ENCODE peak calls at places on chromosome 10, in six cellular contexts. O is substantia nigra; F is stimulated activated CD4-positive, alpha-beta T cell treated with anti-CD3 and anti-CD28 coated beads, Interleukin-2, amount 100 ng/mL, for 48 hours; H is tibial artery; J is KBM-7; Z is SW480. K is an unnamed sample.

GRCh38 chr10:59895629-59896116 is 10.7 kb downstream of the CCDC6 start:
- DNase-seq in F (no peak), J (no peak), H (no peak), O (no peak), Z (no peak), K (no peak)

GRCh38 chr10:51389415-51390342 is 309.7 kb downstream of the CSTF2T start:
- DNase-seq in J (peak; percentile 28), H (no peak), O (peak; percentile 10), F (peak; percentile 23), Z (peak; percentile 9), K (no peak)

GRCh38 chr10:22821501-22821900 is 106.4 kb upstream of the ARMC3 start:
- DNase-seq in J (no peak), H (no peak), O (no peak), F (no peak), Z (no peak), K (no peak)

GRCh38 chr10:122845783-122846332 is at the start of gene CUZD1:
- DNase-seq in J (no peak), O (no peak), H (no peak), F (no peak), Z (no peak), K (no peak)

GRCh38 chr10:118523775-118524174 is 71.7 kb downstream of the PRLHR start:
- DNase-seq in F (no peak), H (no peak), Z (no peak), J (no peak), O (no peak), K (no peak)

GRCh38 chr10:124233546-124234138 is 140.2 kb upstream of the CHST15 start:
- DNase-seq in F (no peak), H (no peak), Z (no peak), O (no peak), J (no peak), K (no peak)

GRCh38 chr10:103982639-103983038 is 15.7 kb downstream of the SLK start:
- DNase-seq in F (no peak), J (no peak), O (no peak), H (no peak), Z (no peak), K (no peak)

GRCh38 chr10:114680557-114681117 is 22.6 kb upstream of the ABLIM1 start:
- DNase-seq in F (no peak), H (no peak), Z (peak; percentile 34), J (no peak), O (no peak), K (no peak)

GRCh38 chr10:124677291-124677690 is 66.9 kb downstream of the FAM53B start:
- DNase-seq in J (no peak), F (no peak), O (no peak), Z (no peak), H (no peak), K (no peak)

GRCh38 chr10:102410427-102411073 is 8.0 kb downstream of the PSD start:
- DNase-seq in Z (no peak), H (no peak), F (peak; percentile 60), J (no peak), O (no peak), K (no peak)

GRCh38 chr10:107169516-107169915 is 5.0 kb upstream of the SORCS1 start:
- DNase-seq in O (no peak), J (no peak), F (no peak), H (no peak), Z (no peak), K (no peak)

GRCh38 chr10:120969219-120969645 is 118.1 kb downstream of the WDR11 start:
- DNase-seq in Z (peak; percentile 46), J (no peak), O (no peak), F (no peak), H (no peak), K (no peak)

GRCh38 chr10:80161321-80162084 is 29.0 kb downstream of the PLAC9 start:
- DNase-seq in F (no peak), J (no peak), O (no peak), Z (no peak), H (no peak), K (no peak)

GRCh38 chr10:35749230-35749629 is 107.1 kb upstream of the FZD8 start:
- DNase-seq in J (no peak), H (no peak), F (no peak), O (no peak), Z (no peak), K (no peak)

GRCh38 chr10:112927980-112928379 is 22.1 kb upstream of the TCF7L2 start:
- DNase-seq in H (peak; percentile 2), F (no peak), Z (no peak), O (no peak), J (no peak), K (no peak)

GRCh38 chr10:127033569-127034175 is 128.4 kb downstream of the DOCK1 start:
- DNase-seq in H (no peak), J (no peak), F (no peak), Z (no peak), O (no peak), K (no peak)

GRCh38 chr10:132163278-132163765 is 23.4 kb upstream of the DPYSL4 start:
- DNase-seq in O (no peak), H (no peak), J (no peak), F (no peak), Z (peak; percentile 69), K (no peak)

GRCh38 chr10:19816420-19817250 is at the start of gene PLXDC2:
- DNase-seq in O (no peak), Z (peak; percentile 17), J (peak; percentile 79), F (no peak), H (peak; percentile 77), K (no peak)

GRCh38 chr10:46094931-46095755 is 49.1 kb upstream of the MSMB start:
- DNase-seq in F (no peak), O (no peak), J (peak; percentile 55), H (no peak), Z (no peak), K (no peak)

GRCh38 chr10:112525215-112525614 is 78.2 kb downstream of the VTI1A start:
- DNase-seq in H (no peak), O (no peak), Z (no peak), J (no peak), F (no peak), K (no peak)